ENCODE peak calls at places on chromosomes 6 and 20, in four cellular contexts. N is PC-3, M is fibroblast of lung, Y is endothelial cell of umbilical vein. H is an unnamed sample.

GRCh38 chr20:50373674-50374286 is 136.4 kb upstream of the PTPN1 start:
- DNase-seq in Y (no peak), M (no peak), N (peak), H (no peak)

GRCh38 chr6:7431241-7431593 is 41.6 kb downstream of the RIOK1 start:
- DNase-seq in M (no peak), N (no peak), Y (no peak), H (no peak)

GRCh38 chr6:168124921-168125320 is 45.9 kb upstream of the FRMD1 start:
- DNase-seq in N (no peak), Y (no peak), M (no peak), H (no peak)

GRCh38 chr20:51529027-51529749 is 13.3 kb downstream of the NFATC2 start:
- DNase-seq in N (no peak), M (peak), Y (peak), H (no peak)

GRCh38 chr20:47019106-47019824 is 124.6 kb downstream of the EYA2 start:
- DNase-seq in M (peak), Y (no peak), N (no peak), H (no peak)

GRCh38 chr20:63582382-63583063 is 8.5 kb upstream of the HELZ2 start:
- DNase-seq in N (no peak), Y (no peak), M (no peak), H (no peak)

GRCh38 chr6:10609038-10609437 is 85.4 kb downstream of the C6orf52 start:
- DNase-seq in Y (no peak), N (no peak), M (no peak), H (no peak)

GRCh38 chr6:111812080-111813038 is 60.9 kb downstream of the FYN start:
- DNase-seq in N (peak), Y (no peak), M (no peak), H (no peak)

GRCh38 chr20:33731693-33732165 is at the start of gene ZNF341:
- DNase-seq in N (peak), M (no peak), Y (peak), H (peak)

GRCh38 chr6:151441390-151442166 is 10.3 kb downstream of the RMND1 start:
- DNase-seq in M (no peak), N (no peak), Y (no peak), H (no peak)

GRCh38 chr20:57211949-57212889 is 54.2 kb downstream of the BMP7 start:
- DNase-seq in N (peak), Y (no peak), M (peak), H (no peak)

GRCh38 chr6:110482774-110483400 is 6.5 kb upstream of the SLC22A16 start:
- DNase-seq in M (peak), Y (no peak), N (peak), H (no peak)

DNA sequence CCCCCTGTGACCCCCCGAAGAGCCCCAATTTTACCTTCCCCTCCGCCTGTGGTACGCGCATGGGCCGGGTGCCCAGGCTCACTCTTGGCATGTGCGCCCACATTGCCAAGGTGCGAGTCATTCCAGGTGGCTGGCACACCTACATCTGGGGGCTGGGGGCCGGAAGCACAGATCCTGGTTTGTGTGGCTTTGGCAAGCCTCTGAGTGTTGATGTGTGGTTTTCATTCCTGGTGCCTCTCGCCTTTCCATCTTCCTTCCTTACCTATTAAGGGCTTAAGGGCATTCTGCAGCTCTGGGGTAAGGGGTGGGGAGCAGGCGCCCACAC is 380 bp upstream of the RNF39 start:
- DNase-seq in N (peak), M (no peak), Y (no peak), H (no peak)
- TF ChIP-seq CTCF in N (no peak), M (no peak), Y (no peak), H (no peak)

GRCh38 chr6:8494730-8495129 is 59.4 kb upstream of the SLC35B3 start:
- DNase-seq in M (no peak), N (no peak), Y (no peak), H (no peak)

DNA sequence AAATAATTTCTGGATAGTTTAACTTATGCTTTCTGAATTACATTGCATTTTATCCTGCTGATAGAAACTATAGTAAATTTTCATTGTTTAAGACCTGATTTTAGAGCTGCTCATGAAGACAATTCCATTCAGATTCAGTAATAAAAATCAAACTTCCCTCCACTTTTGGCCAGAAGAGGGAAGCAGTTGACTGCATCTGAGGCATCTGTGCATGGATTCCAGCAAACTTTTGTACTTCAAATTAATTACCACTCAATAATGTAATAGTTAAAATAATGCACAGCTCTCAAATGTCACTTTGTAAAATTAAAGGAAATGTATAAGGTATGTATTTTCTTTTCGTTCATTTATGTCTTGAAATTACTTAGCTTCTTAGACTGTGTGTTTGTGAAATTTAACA is 64.2 kb upstream of the SLC35B3 start:
- DNase-seq in N (peak), Y (no peak), M (peak), H (no peak)
- TF ChIP-seq CTCF in N (peak), Y (no peak), M (no peak), H (no peak)

GRCh38 chr20:62025832-62026563 is 39.7 kb downstream of the TAF4 start:
- DNase-seq in M (peak), Y (peak), N (no peak), H (peak)
- TF ChIP-seq CTCF in M (peak), Y (peak), N (no peak), H (peak)

GRCh38 chr6:169640983-169641382 is 60.8 kb downstream of the WDR27 start:
- DNase-seq in Y (no peak), M (no peak), N (no peak), H (no peak)

GRCh38 chr6:169638388-169638787 is 63.4 kb downstream of the WDR27 start:
- DNase-seq in Y (no peak), N (no peak), M (no peak), H (no peak)

GRCh38 chr6:169640347-169640972 is 61.4 kb downstream of the WDR27 start:
- DNase-seq in M (peak), N (no peak), Y (no peak), H (no peak)

GRCh38 chr6:169638915-169639314 is 62.9 kb downstream of the WDR27 start:
- DNase-seq in M (no peak), Y (no peak), N (no peak), H (no peak)

GRCh38 chr6:169639653-169640278 is 62.1 kb downstream of the WDR27 start:
- DNase-seq in N (no peak), Y (no peak), M (no peak), H (no peak)
- TF ChIP-seq CTCF in N (no peak), Y (no peak), M (no peak), H (no peak)

DNA sequence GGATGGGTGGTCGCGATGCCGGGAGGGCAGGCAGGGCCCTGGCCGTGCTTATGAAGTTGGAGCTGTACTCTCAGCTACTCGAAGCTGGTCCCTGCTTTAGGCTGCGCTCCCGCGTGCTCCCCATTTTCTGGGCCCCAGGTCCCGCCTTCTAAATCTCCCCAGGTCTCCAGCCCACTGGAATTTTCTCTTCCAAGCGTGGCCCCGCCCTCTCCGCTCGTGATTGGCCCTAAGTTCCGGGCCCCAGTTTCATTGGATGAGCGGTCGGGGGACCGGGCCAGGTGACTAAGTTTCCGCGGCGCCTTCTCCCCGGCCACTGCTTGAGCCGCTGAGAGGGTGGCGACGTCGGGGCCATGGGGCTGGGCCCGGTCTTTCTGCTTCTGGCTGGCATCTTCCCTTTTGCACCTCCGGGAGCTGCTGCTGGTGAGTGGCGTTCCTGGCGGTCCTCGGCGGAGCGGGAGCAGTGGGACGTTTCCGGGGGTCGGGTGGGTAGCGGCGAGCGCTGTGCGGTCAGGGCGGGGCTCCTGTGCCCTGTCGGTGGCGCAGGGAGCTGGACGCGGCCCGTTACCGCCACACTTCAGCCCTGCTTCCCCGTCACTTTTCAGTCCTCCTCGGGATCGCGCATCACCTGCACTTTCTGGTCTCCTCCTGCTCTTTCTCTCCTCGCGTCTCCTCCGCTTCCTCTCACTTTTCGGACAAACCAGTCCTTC is at the start of gene MICA:
- DNase-seq in N (peak), Y (peak), M (peak), H (peak)
- TF ChIP-seq CTCF in N (no peak), Y (no peak), M (no peak), H (no peak)

GRCh38 chr6:84728602-84729001 is 35.8 kb downstream of the TBX18 start:
- DNase-seq in M (peak), N (peak), Y (peak), H (no peak)
- TF ChIP-seq CTCF in M (peak), N (peak), Y (peak), H (no peak)

DNA sequence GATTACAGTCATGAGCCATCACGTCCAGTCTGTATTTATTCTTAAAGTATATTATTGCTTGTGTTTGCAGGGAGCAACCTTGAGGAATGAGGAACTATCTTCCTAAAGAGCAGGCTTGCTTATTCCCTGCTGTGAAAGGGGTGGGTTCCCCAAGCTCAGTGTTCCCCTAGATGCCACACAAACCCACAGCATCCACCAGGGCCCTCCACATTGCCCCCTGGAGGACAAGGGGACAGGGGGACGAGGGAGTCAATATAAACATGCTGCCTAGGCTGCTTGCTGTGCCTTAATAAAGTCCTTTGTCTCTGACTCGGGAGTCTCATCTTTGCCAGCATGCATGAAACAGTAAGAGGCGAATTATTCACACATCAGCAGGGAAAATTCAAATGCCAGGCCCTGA is 8.0 kb upstream of the IDH3B start:
- DNase-seq in M (no peak), Y (no peak), N (no peak), H (no peak)
- TF ChIP-seq CTCF in M (no peak), Y (peak), N (peak), H (peak)

GRCh38 chr6:31871068-31871659 is 7.6 kb downstream of the SLC44A4 start:
- DNase-seq in M (peak), N (no peak), Y (no peak), H (no peak)

GRCh38 chr6:31874836-31875572 is 3.8 kb downstream of the SLC44A4 start:
- DNase-seq in N (peak), M (peak), Y (no peak), H (no peak)

GRCh38 chr6:31874084-31874670 is 4.6 kb downstream of the SLC44A4 start:
- DNase-seq in M (no peak), Y (no peak), N (peak), H (no peak)

GRCh38 chr6:31865205-31866118 is 2.8 kb upstream of the NEU1 start:
- DNase-seq in Y (no peak), M (no peak), N (no peak), H (no peak)

GRCh38 chr6:31870385-31870921 is 7.8 kb upstream of the NEU1 start:
- DNase-seq in Y (no peak), N (no peak), M (no peak), H (no peak)
- TF ChIP-seq CTCF in Y (no peak), N (peak), M (no peak), H (no peak)

H was measured in GM20000.